ENCODE peak calls at places on chromosomes 3 and 15, in seven cellular contexts. W, Z, R, Y, G, A and I are unnamed samples.

GRCh38 chr15:85407421-85408269 is 27.2 kb downstream of the AKAP13 start:
- DNase-seq in W (peak), Z (peak), R (no peak), Y (no peak), G (peak), A (peak), I (peak)

GRCh38 chr15:50055333-50056278 is 63.4 kb downstream of the ATP8B4 start:
- DNase-seq in W (no peak), Z (no peak), R (no peak), Y (no peak), G (no peak), A (no peak), I (no peak)

GRCh38 chr3:55675478-55675877 is 188.4 kb upstream of the WNT5A start:
- DNase-seq in W (no peak), Z (no peak), R (no peak), Y (no peak), G (no peak), A (no peak), I (no peak)

GRCh38 chr3:23859012-23859743 is 53.4 kb downstream of the UBE2E1 start:
- DNase-seq in W (no peak), Z (no peak), R (no peak), Y (no peak), G (no peak), A (no peak), I (no peak)

GRCh38 chr3:13480340-13481318 is 523 bp downstream of the HDAC11 start:
- DNase-seq in W (no peak), Z (peak), R (peak), Y (peak), G (no peak), A (no peak), I (no peak)

GRCh38 chr15:25969886-25970285 is 106.8 kb upstream of the ATP10A start:
- DNase-seq in W (no peak), Z (no peak), R (no peak), Y (no peak), G (no peak), A (no peak), I (no peak)

GRCh38 chr3:139434764-139435291 is 41.5 kb downstream of the RBP2 start:
- DNase-seq in W (no peak), Z (no peak), R (no peak), Y (no peak), G (no peak), A (no peak), I (peak)

GRCh38 chr15:66129561-66129960 is 124.0 kb downstream of the MEGF11 start:
- DNase-seq in W (no peak), Z (no peak), R (no peak), Y (no peak), G (no peak), A (no peak), I (no peak)

GRCh38 chr15:89382288-89382687 is 47.7 kb upstream of the POLG start:
- DNase-seq in W (no peak), Z (no peak), R (no peak), Y (no peak), G (no peak), A (no peak), I (no peak)

GRCh38 chr3:140342668-140343067 is 335.2 kb upstream of the TRIM42 start:
- DNase-seq in W (no peak), Z (no peak), R (no peak), Y (no peak), G (peak), A (no peak), I (no peak)

GRCh38 chr3:171378586-171378985 is 81.6 kb downstream of the TNIK start:
- DNase-seq in W (no peak), Z (no peak), R (no peak), Y (no peak), G (no peak), A (no peak), I (no peak)

GRCh38 chr3:186915808-186916796 is 14.2 kb upstream of the ST6GAL1 start:
- DNase-seq in W (no peak), Z (no peak), R (no peak), Y (no peak), G (no peak), A (no peak), I (no peak)

GRCh38 chr3:42906085-42906904 is at the start of gene ZNF662:
- DNase-seq in W (no peak), Z (no peak), R (no peak), Y (no peak), G (no peak), A (peak), I (no peak)

GRCh38 chr15:60219841-60220240 is 177.9 kb downstream of the ANXA2 start:
- DNase-seq in W (no peak), Z (no peak), R (no peak), Y (no peak), G (no peak), A (no peak), I (no peak)

GRCh38 chr15:33934896-33935295 is 33.4 kb upstream of the CHRM5 start:
- DNase-seq in W (no peak), Z (no peak), R (no peak), Y (no peak), G (no peak), A (no peak), I (no peak)

GRCh38 chr3:158488670-158489069 is 82.3 kb upstream of the MLF1 start:
- DNase-seq in W (no peak), Z (no peak), R (no peak), Y (no peak), G (no peak), A (no peak), I (no peak)

GRCh38 chr3:34155108-34155507 is 356.7 kb downstream of the PDCD6IP start:
- DNase-seq in W (no peak), Z (no peak), R (no peak), Y (no peak), G (peak), A (no peak), I (no peak)

GRCh38 chr3:124552224-124552623 is 178.0 kb upstream of the UMPS start:
- DNase-seq in W (peak), Z (no peak), R (no peak), Y (no peak), G (peak), A (no peak), I (no peak)

GRCh38 chr3:156681003-156681402 is 6.6 kb downstream of the TIPARP start:
- DNase-seq in W (peak), Z (peak), R (no peak), Y (no peak), G (peak), A (no peak), I (peak)

GRCh38 chr3:15069441-15069840 is 4.3 kb upstream of the MRPS25 start:
- DNase-seq in W (no peak), Z (no peak), R (no peak), Y (no peak), G (no peak), A (no peak), I (peak)

GRCh38 chr3:36461588-36461987 is 81.3 kb downstream of the STAC start:
- DNase-seq in W (no peak), Z (no peak), R (no peak), Y (no peak), G (no peak), A (no peak), I (no peak)

GRCh38 chr15:74780983-74781672 is 752 bp upstream of the CSK start:
- DNase-seq in W (no peak), Z (peak), R (peak), Y (peak), G (no peak), A (no peak), I (no peak)

GRCh38 chr15:73321496-73322344 is 47.0 kb downstream of the HCN4 start:
- DNase-seq in W (peak), Z (no peak), R (no peak), Y (no peak), G (peak), A (no peak), I (no peak)

GRCh38 chr3:56985460-56986327 is 74.8 kb upstream of the SPATA12 start:
- DNase-seq in W (no peak), Z (peak), R (peak), Y (no peak), G (no peak), A (no peak), I (no peak)

GRCh38 chr15:64163662-64164362 is 990 bp upstream of the PPIB start:
- DNase-seq in W (no peak), Z (peak), R (no peak), Y (no peak), G (no peak), A (no peak), I (no peak)

GRCh38 chr3:64319391-64319790 is 94.1 kb upstream of the PRICKLE2 start:
- DNase-seq in W (no peak), Z (no peak), R (no peak), Y (no peak), G (no peak), A (no peak), I (no peak)